ENCODE peak calls at places on chromosomes 2 and 18, in six cellular contexts. Y, I, A, L, M and R are unnamed samples.
A peak's percentile ranks its signal among the peaks of the same experiment; 100 is the strongest.

GRCh38 chr2:219041252-219041651 is at the start of gene CFAP65:
- DNase-seq in M (peak; percentile 15), I (no peak), L (no peak), Y (peak; percentile 40), A (no peak), R (peak; percentile 53)

GRCh38 chr18:68796936-68797690 is 767 bp upstream of the CCDC102B start:
- DNase-seq in A (no peak), L (no peak), Y (peak; percentile 68), M (no peak), I (peak; percentile 34), R (no peak)

GRCh38 chr18:80023173-80023572 is 11.1 kb upstream of the RBFA start:
- DNase-seq in M (peak; percentile 30), L (no peak), A (no peak), I (peak; percentile 45), Y (no peak), R (peak; percentile 49)

GRCh38 chr2:121034551-121034950 is 250.5 kb downstream of the TFCP2L1 start:
- DNase-seq in M (no peak), I (no peak), A (no peak), L (no peak), Y (no peak), R (no peak)

GRCh38 chr2:72136349-72136748 is 11.3 kb downstream of the CYP26B1 start:
- DNase-seq in I (no peak), M (no peak), L (no peak), Y (no peak), A (no peak), R (no peak)

GRCh38 chr2:55408946-55409868 is 10.4 kb downstream of the CCDC88A start:
- DNase-seq in M (no peak), Y (no peak), I (peak; percentile 35), L (no peak), A (no peak), R (no peak)

GRCh38 chr2:17827306-17827705 is 11.0 kb downstream of the MSGN1 start:
- DNase-seq in M (no peak), L (no peak), Y (no peak), I (no peak), A (no peak), R (no peak)

GRCh38 chr2:200787351-200788128 is 24.2 kb upstream of the BZW1 start:
- DNase-seq in Y (peak; percentile 95), M (no peak), L (no peak), I (peak; percentile 65), A (no peak), R (no peak)

GRCh38 chr18:4284528-4284927 is 170.6 kb downstream of the DLGAP1 start:
- DNase-seq in I (no peak), M (no peak), L (no peak), A (no peak), Y (no peak), R (no peak)

GRCh38 chr2:130798472-130799221 is 38.1 kb upstream of the ARHGEF4 start:
- DNase-seq in I (no peak), Y (no peak), A (no peak), M (no peak), L (no peak), R (no peak)

GRCh38 chr2:162840598-162841246 is 2.2 kb upstream of the KCNH7 start:
- DNase-seq in L (peak; percentile 4), A (peak; percentile 70), Y (peak; percentile 62), M (peak; percentile 17), I (peak; percentile 79), R (peak; percentile 4)

GRCh38 chr2:203871371-203871983 is 3.9 kb downstream of the CTLA4 start:
- DNase-seq in I (no peak), L (peak; percentile 81), Y (no peak), A (no peak), M (no peak), R (no peak)

GRCh38 chr18:59140287-59140885 is 702 bp downstream of the SEC11C start:
- DNase-seq in Y (peak; percentile 42), M (peak; percentile 31), I (no peak), L (no peak), A (peak; percentile 32), R (peak; percentile 34)

GRCh38 chr2:120177011-120177621 is 46.1 kb downstream of the TMEM185B start:
- DNase-seq in L (peak; percentile 84), M (peak; percentile 15), A (no peak), Y (peak; percentile 20), I (peak; percentile 94), R (no peak)

GRCh38 chr2:181457741-181458425 is 697 bp downstream of the ITGA4 start:
- DNase-seq in M (no peak), L (no peak), A (no peak), I (peak; percentile 95), Y (peak; percentile 12), R (no peak)

GRCh38 chr18:78753240-78753639 is 226.4 kb upstream of the SALL3 start:
- DNase-seq in L (no peak), A (no peak), M (no peak), I (no peak), Y (no peak), R (no peak)

GRCh38 chr2:239824866-239825704 is 200.1 kb downstream of the NDUFA10 start:
- DNase-seq in Y (no peak), A (no peak), M (peak; percentile 17), I (no peak), L (no peak), R (no peak)

GRCh38 chr2:102181919-102182635 is 4.7 kb upstream of the IL1RL2 start:
- DNase-seq in M (no peak), I (no peak), L (no peak), Y (no peak), A (no peak), R (no peak)
- TF ChIP-seq MYC in M (no peak), I (no peak), L (no peak), Y (no peak), A (no peak), R (no peak)

GRCh38 chr2:140308706-140309105 is 1528.5 kb upstream of the NXPH2 start:
- DNase-seq in M (no peak), Y (no peak), A (no peak), L (no peak), I (no peak), R (no peak)
- TF ChIP-seq MYC in M (no peak), Y (no peak), A (no peak), L (no peak), I (no peak), R (no peak)

GRCh38 chr2:241225983-241226382 is 37.5 kb downstream of the ANO7 start:
- DNase-seq in Y (no peak), L (no peak), M (no peak), I (no peak), A (no peak), R (no peak)
- TF ChIP-seq MYC in Y (no peak), L (no peak), M (no peak), I (no peak), A (no peak), R (no peak)

GRCh38 chr2:234951386-234952269 is at the start of gene SH3BP4:
- DNase-seq in I (no peak), L (no peak), Y (peak; percentile 64), M (peak; percentile 75), A (peak; percentile 54), R (peak; percentile 63)

GRCh38 chr2:234954551-234954992 is 2.8 kb downstream of the SH3BP4 start:
- DNase-seq in L (no peak), M (no peak), Y (peak; percentile 37), I (no peak), A (no peak), R (no peak)

GRCh38 chr2:234955091-234955511 is 3.3 kb downstream of the SH3BP4 start:
- DNase-seq in M (no peak), Y (no peak), L (no peak), A (no peak), I (no peak), R (no peak)

GRCh38 chr2:234952270-234953115 is 676 bp downstream of the SH3BP4 start:
- DNase-seq in Y (peak; percentile 21), A (no peak), I (no peak), M (no peak), L (no peak), R (peak; percentile 20)

DNA sequence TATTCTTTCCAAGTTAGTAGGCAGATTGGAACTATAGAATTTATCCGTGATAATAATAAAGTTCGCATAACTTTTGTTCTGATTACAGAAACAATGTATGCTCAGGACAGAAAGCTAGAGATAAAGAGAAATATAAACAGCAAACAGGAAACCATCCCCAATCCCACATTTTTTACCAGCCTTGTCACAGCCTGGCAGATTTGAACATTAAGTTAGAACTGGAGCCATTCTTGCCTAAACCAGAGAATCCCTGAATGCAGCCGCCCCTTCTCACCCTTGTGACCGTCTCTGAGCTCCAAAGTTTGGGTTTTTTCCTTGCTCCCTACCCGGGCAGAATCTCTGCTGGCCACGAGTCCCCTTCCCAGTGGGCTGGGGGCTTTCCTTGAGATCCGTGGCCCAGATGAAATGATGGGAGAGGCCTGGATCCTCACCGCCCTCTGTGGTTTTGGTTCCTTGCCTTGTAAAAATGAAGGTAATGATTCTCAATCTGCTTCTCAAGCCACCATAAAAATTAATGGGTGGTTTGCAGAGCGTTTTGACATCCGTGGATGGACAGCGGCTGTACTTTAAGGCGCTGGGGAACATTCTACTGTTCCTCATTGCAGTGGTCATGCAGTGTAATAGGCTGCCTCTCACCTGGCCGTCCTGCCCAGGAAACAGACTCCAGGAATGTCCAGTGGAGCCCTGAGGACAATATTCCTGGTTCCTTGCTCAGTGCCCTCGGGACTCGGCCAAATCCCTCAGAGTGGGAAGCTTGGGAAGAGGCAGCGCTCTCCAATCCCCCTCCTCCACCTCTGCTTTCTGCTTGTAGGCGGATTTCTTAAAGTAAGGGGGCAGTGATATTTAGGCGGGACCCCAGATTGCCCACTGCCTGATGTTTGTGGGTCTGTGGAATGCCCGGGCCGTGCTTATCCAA is 1.6 kb downstream of the SH3BP4 start:
- DNase-seq in I (no peak), M (no peak), L (no peak), A (no peak), Y (peak; percentile 47), R (no peak)
- TF ChIP-seq MYC in I (no peak), M (no peak), L (no peak), A (no peak), Y (no peak), R (no peak)

GRCh38 chr2:132404056-132404455 is 12.5 kb upstream of the GPR39 start:
- DNase-seq in M (no peak), Y (no peak), L (no peak), A (no peak), I (no peak), R (no peak)

GRCh38 chr2:132400901-132401240 is 15.7 kb upstream of the GPR39 start:
- DNase-seq in Y (no peak), M (no peak), I (no peak), L (no peak), A (no peak), R (no peak)

GRCh38 chr2:132403176-132403575 is 13.4 kb upstream of the GPR39 start:
- DNase-seq in Y (no peak), L (no peak), I (no peak), A (no peak), M (no peak), R (no peak)

GRCh38 chr2:132401326-132401725 is 15.3 kb upstream of the GPR39 start:
- DNase-seq in Y (no peak), M (no peak), I (no peak), A (no peak), L (no peak), R (no peak)

DNA sequence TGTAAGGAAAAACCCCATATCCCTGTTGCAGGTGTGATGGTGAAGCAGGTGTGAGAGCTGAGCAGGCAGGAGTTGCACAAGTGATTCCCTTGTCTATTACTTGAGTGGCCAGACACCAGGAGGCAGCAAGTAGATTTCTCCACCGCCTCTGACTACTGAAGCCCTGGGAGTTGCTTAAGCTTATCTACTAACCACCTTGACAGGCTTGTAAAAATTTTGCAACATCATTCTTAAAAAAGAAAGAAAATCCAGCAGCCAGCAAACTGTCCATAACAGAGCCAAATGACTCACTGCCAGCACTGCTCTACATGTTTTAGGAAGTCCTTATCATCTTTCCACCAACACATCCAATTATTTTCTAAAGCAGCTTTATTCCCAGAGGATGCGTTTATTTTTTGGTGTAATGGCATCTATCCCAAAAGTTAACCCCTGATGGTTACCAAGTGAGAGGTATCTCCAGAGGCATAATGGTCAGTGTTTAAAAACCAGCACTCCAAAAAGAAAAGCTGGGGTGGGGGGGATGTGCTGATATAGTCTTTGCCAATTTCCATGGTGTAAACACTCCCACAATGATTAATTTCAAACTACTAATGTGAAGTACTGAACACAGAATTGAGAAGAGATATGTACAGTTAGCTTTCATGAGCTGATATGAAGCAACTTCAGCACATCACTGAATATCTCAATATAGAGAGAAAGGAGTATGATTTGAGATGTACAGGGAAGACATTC is 16.3 kb upstream of the GPR39 start:
- DNase-seq in Y (no peak), M (no peak), A (no peak), I (peak; percentile 78), L (no peak), R (peak; percentile 26)
- TF ChIP-seq MYC in Y (no peak), M (no peak), A (no peak), I (no peak), L (no peak), R (no peak)